ENCODE peak calls at places on chromosome 10, in seven cellular contexts. V, Y, B, I, W, Z and U are unnamed samples.

GRCh38 chr10:104260775-104261115 is 6.1 kb downstream of the GSTO1 start:
- DNase-seq in V (peak; percentile 88), Y (no peak), B (no peak), I (no peak), W (peak; percentile 79), Z (no peak), U (no peak)

GRCh38 chr10:45468110-45468509 is 94.1 kb downstream of the ALOX5 start:
- DNase-seq in V (no peak), Y (no peak), B (no peak), I (no peak), W (no peak), Z (no peak), U (no peak)

GRCh38 chr10:71835671-71836593 is 15.1 kb downstream of the PSAP start:
- DNase-seq in V (peak; percentile 88), Y (peak; percentile 89), B (peak; percentile 46), I (peak; percentile 98), W (peak; percentile 93), Z (peak; percentile 58), U (peak; percentile 46)

GRCh38 chr10:72219229-72219814 is 3.2 kb upstream of the ASCC1 start:
- DNase-seq in V (no peak), Y (peak; percentile 34), B (no peak), I (no peak), W (no peak), Z (no peak), U (no peak)

GRCh38 chr10:104824378-104825006 is 183.4 kb downstream of the SORCS3 start:
- DNase-seq in V (no peak), Y (no peak), B (peak; percentile 73), I (peak; percentile 41), W (peak; percentile 47), Z (peak; percentile 17), U (peak; percentile 70)

GRCh38 chr10:93452143-93452542 is 30.0 kb downstream of the MYOF start:
- DNase-seq in V (no peak), Y (no peak), B (no peak), I (peak; percentile 62), W (no peak), Z (no peak), U (no peak)

GRCh38 chr10:14378387-14378960 is 47.8 kb upstream of the FRMD4A start:
- DNase-seq in V (no peak), Y (no peak), B (no peak), I (peak; percentile 18), W (no peak), Z (no peak), U (no peak)

GRCh38 chr10:13294156-13294555 is 5.7 kb downstream of the PHYH start:
- DNase-seq in V (no peak), Y (no peak), B (no peak), I (no peak), W (no peak), Z (no peak), U (no peak)

GRCh38 chr10:122213766-122214165 is 57.3 kb upstream of the BTBD16 start:
- DNase-seq in V (no peak), Y (no peak), B (no peak), I (no peak), W (no peak), Z (no peak), U (no peak)

GRCh38 chr10:122504551-122504950 is 43.2 kb downstream of the HTRA1 start:
- DNase-seq in V (peak; percentile 94), Y (peak; percentile 74), B (no peak), I (no peak), W (peak; percentile 96), Z (peak; percentile 92), U (peak; percentile 60)

GRCh38 chr10:116718058-116718457 is 24.3 kb downstream of the HSPA12A start:
- DNase-seq in V (no peak), Y (no peak), B (no peak), I (no peak), W (no peak), Z (no peak), U (no peak)

GRCh38 chr10:28411648-28412047 is 108.8 kb upstream of the MPP7 start:
- DNase-seq in V (no peak), Y (no peak), B (no peak), I (peak; percentile 34), W (no peak), Z (no peak), U (no peak)

GRCh38 chr10:86234102-86234501 is 132.5 kb downstream of the GRID1 start:
- DNase-seq in V (no peak), Y (no peak), B (no peak), I (no peak), W (no peak), Z (no peak), U (no peak)

GRCh38 chr10:106513328-106513727 is 651.2 kb downstream of the SORCS1 start:
- DNase-seq in V (no peak), Y (no peak), B (no peak), I (no peak), W (peak; percentile 27), Z (no peak), U (no peak)

GRCh38 chr10:83612746-83613145 is 526.6 kb upstream of the GHITM start:
- DNase-seq in V (no peak), Y (no peak), B (peak; percentile 13), I (no peak), W (no peak), Z (no peak), U (no peak)

GRCh38 chr10:31937371-31937770 is 8.7 kb upstream of the ARHGAP12 start:
- DNase-seq in V (no peak), Y (no peak), B (no peak), I (no peak), W (no peak), Z (peak; percentile 26), U (no peak)

GRCh38 chr10:61285749-61286148 is 167.4 kb downstream of the TMEM26 start:
- DNase-seq in V (no peak), Y (no peak), B (no peak), I (no peak), W (no peak), Z (no peak), U (no peak)

GRCh38 chr10:61283066-61283465 is 170.1 kb downstream of the TMEM26 start:
- DNase-seq in V (no peak), Y (no peak), B (no peak), I (no peak), W (no peak), Z (no peak), U (no peak)

GRCh38 chr10:61286695-61287094 is 166.5 kb downstream of the TMEM26 start:
- DNase-seq in V (no peak), Y (no peak), B (no peak), I (peak; percentile 80), W (no peak), Z (no peak), U (no peak)

GRCh38 chr10:61284222-61284890 is 168.8 kb downstream of the TMEM26 start:
- DNase-seq in V (peak; percentile 83), Y (no peak), B (peak; percentile 68), I (peak; percentile 46), W (peak; percentile 75), Z (no peak), U (peak; percentile 80)

DNA sequence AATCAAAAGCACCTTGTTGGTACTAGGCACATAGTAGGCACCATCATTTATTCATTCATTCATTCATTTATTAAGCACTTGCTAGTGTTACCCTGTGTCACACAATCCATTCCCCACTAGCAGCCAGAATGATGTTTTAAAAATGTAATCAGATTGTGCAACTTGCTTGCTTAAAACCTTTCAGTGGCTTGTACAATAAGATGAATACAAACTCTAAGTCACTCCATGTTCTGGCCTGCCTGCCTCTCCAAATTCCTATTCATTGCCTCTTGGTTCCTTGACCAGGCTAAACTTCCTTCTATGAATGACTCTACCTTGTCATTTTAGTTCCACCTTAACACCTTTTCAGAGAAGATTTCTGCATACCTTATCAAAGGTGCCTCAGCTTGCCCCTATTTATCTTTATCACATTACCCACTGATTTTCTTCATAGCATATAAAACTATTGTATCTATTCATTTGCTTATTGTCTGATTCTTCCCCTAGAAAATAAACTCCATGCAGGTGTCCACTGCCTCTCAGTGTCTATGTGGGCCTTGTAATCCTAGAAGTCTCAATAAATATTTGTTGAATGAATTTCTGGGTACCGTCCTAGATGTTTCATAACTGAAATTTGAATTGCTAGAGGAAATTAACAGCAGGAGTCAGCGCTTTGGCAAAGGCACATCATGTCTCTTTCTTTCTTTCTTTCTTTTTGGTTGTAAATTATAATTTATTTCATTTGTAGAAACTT is 169.5 kb downstream of the TMEM26 start:
- DNase-seq in V (no peak), Y (no peak), B (no peak), I (no peak), W (no peak), Z (no peak), U (no peak)
- H3K4me3 ChIP-seq in V (no peak overlapping the region), Y (no peak overlapping the region), B (no peak overlapping the region), I (no peak overlapping the region), W (no peak overlapping the region), Z (no peak overlapping the region), U (no peak overlapping the region)

GRCh38 chr10:8044908-8045727 is 9.4 kb upstream of the GATA3 start:
- DNase-seq in V (peak; percentile 59), Y (no peak), B (no peak), I (no peak), W (no peak), Z (no peak), U (peak; percentile 25)
- H3K4me3 ChIP-seq in V (peak overlapping the region; percentile 63), Y (peak overlapping the region; percentile 19), B (peak overlapping the region; percentile 23), I (peak overlapping the region; percentile 16), W (no peak overlapping the region), Z (peak overlapping the region; percentile 55), U (peak overlapping the region; percentile 6)

DNA sequence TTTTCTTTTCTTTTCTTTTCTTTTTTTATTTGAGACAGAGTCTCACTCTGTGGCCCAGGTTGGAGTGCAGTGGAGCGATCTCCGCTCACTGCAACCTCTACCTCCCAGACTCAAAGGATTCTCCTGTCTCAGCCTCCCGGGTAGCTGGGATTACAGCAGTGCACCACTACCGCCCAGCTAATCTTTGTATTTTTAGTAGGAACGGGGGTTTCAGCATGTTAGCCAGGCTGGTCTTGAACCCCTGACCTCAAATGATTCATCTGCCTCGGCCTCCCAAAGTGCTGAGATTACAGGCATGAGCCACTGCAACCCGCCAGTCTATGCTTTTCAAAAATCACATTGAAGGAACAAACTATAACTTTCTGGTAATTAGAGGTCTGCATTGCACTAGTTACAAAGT is 2.4 kb downstream of the USP6NL start:
- DNase-seq in V (no peak), Y (no peak), B (no peak), I (peak; percentile 23), W (no peak), Z (no peak), U (no peak)
- H3K4me3 ChIP-seq in V (no peak overlapping the region), Y (no peak overlapping the region), B (no peak overlapping the region), I (peak overlapping the region; percentile 95), W (no peak overlapping the region), Z (no peak overlapping the region), U (no peak overlapping the region)

GRCh38 chr10:133362846-133363245 is 5.0 kb upstream of the FUOM start:
- DNase-seq in V (no peak), Y (no peak), B (no peak), I (no peak), W (no peak), Z (no peak), U (no peak)

GRCh38 chr10:133366130-133366478 is 7.0 kb downstream of the ECHS1 start:
- DNase-seq in V (no peak), Y (no peak), B (no peak), I (no peak), W (no peak), Z (no peak), U (no peak)

GRCh38 chr10:133366751-133367150 is 6.4 kb downstream of the ECHS1 start:
- DNase-seq in V (no peak), Y (no peak), B (no peak), I (no peak), W (no peak), Z (no peak), U (no peak)

GRCh38 chr10:133365461-133366129 is 7.6 kb downstream of the ECHS1 start:
- DNase-seq in V (no peak), Y (no peak), B (no peak), I (no peak), W (no peak), Z (no peak), U (no peak)

GRCh38 chr10:133364645-133365431 is 7.0 kb upstream of the FUOM start:
- DNase-seq in V (no peak), Y (no peak), B (no peak), I (no peak), W (no peak), Z (no peak), U (no peak)
- H3K4me3 ChIP-seq in V (no peak overlapping the region), Y (no peak overlapping the region), B (no peak overlapping the region), I (no peak overlapping the region), W (no peak overlapping the region), Z (no peak overlapping the region), U (no peak overlapping the region)